ENCODE peak calls at places on chromosomes 1 and 21, in four cellular contexts. T, L, Z and K are unnamed samples.

GRCh38 chr1:199550384-199551067 is 477.0 kb upstream of the NR5A2 start:
- DNase-seq in T (no peak), L (no peak), Z (no peak), K (peak)

GRCh38 chr1:99650773-99651437 is 5.0 kb downstream of the PALMD start:
- DNase-seq in T (no peak), L (no peak), Z (no peak), K (peak)

GRCh38 chr1:69987881-69988280 is 217.5 kb downstream of the LRRC40 start:
- DNase-seq in T (no peak), L (no peak), Z (no peak), K (no peak)

GRCh38 chr1:17569200-17570139 is 30.0 kb downstream of the ARHGEF10L start:
- DNase-seq in T (no peak), L (peak), Z (peak), K (no peak)

GRCh38 chr1:203036537-203036936 is 10.2 kb downstream of the PPFIA4 start:
- DNase-seq in T (no peak), L (no peak), Z (no peak), K (no peak)

GRCh38 chr1:91768786-91769697 is 116.9 kb downstream of the TGFBR3 start:
- DNase-seq in T (no peak), L (peak), Z (no peak), K (no peak)

GRCh38 chr1:12620142-12620865 is 2.3 kb upstream of the DHRS3 start:
- DNase-seq in T (no peak), L (no peak), Z (no peak), K (no peak)

GRCh38 chr1:58964880-58965279 is 181.0 kb upstream of the JUN start:
- DNase-seq in T (no peak), L (no peak), Z (peak), K (no peak)

GRCh38 chr1:9755441-9755995 is 68.2 kb downstream of the CLSTN1 start:
- DNase-seq in T (no peak), L (no peak), Z (no peak), K (peak)

GRCh38 chr1:172875892-172876291 is 174.8 kb downstream of the TNFSF18 start:
- DNase-seq in T (no peak), L (no peak), Z (no peak), K (no peak)

GRCh38 chr1:147612366-147612765 is 58.0 kb downstream of the ACP6 start:
- DNase-seq in T (no peak), L (no peak), Z (peak), K (no peak)

GRCh38 chr1:1040004-1040991 is 20.4 kb downstream of the AGRN start:
- DNase-seq in T (peak), L (peak), Z (no peak), K (peak)

GRCh38 chr1:224014328-224014649 is 99.6 kb upstream of the FBXO28 start:
- DNase-seq in T (no peak), L (no peak), Z (no peak), K (peak)

GRCh38 chr1:25074326-25074725 is 144.2 kb upstream of the RUNX3 start:
- DNase-seq in T (no peak), L (no peak), Z (no peak), K (no peak)

GRCh38 chr1:237191403-237191802 is 149.4 kb downstream of the RYR2 start:
- DNase-seq in T (no peak), L (no peak), Z (no peak), K (no peak)

GRCh38 chr21:29303301-29303700 is 4.6 kb downstream of the BACH1 start:
- DNase-seq in T (no peak), L (no peak), Z (no peak), K (no peak)

GRCh38 chr1:16956775-16957174 is 23.6 kb downstream of the MFAP2 start:
- DNase-seq in T (no peak), L (peak), Z (no peak), K (no peak)

GRCh38 chr1:42992043-42992697 is 33.5 kb upstream of the SLC2A1 start:
- DNase-seq in T (no peak), L (no peak), Z (no peak), K (no peak)

GRCh38 chr1:58310881-58311280 is 235.6 kb downstream of the OMA1 start:
- DNase-seq in T (no peak), L (no peak), Z (no peak), K (no peak)

GRCh38 chr21:17438642-17439041 is 74.2 kb upstream of the CXADR start:
- DNase-seq in T (peak), L (no peak), Z (peak), K (no peak)

GRCh38 chr1:205726619-205727125 is 23.3 kb downstream of the NUCKS1 start:
- DNase-seq in T (no peak), L (no peak), Z (peak), K (no peak)

GRCh38 chr1:174584071-174584470 is 136.3 kb downstream of the GPR52 start:
- DNase-seq in T (no peak), L (no peak), Z (no peak), K (no peak)

GRCh38 chr1:232186936-232187335 is 443.0 kb downstream of the SIPA1L2 start:
- DNase-seq in T (no peak), L (no peak), Z (no peak), K (no peak)

GRCh38 chr1:220918285-220918951 is 39.2 kb downstream of the HLX start:
- DNase-seq in T (no peak), L (no peak), Z (peak), K (no peak)

GRCh38 chr1:8494681-8495080 is 176.8 kb downstream of the SLC45A1 start:
- DNase-seq in T (no peak), L (no peak), Z (no peak), K (no peak)
- H3K27ac ChIP-seq in T (no peak), L (no peak), Z (no peak), K (no peak)

DNA sequence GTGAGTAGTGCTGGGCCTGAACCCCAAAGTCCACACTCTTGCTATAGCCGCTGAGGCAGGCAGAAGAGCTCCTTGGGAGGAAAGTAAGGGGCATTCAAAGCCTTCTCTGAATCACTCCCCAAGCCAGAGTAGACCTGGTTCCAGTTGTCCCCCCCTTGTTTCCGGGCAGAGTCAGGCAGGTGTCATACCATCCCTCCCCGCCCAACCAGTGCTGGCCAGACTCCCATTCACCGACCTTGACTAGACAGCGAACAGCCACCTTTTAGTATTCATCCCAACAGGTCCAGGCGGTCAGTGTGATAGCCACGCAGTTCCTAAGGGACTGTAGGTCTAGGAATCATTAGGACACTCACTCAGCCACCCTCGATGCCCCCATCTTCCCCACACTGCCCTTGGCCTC is 11.8 kb downstream of the CHRNB2 start:
- DNase-seq in T (no peak), L (no peak), Z (no peak), K (no peak)
- H2AFZ ChIP-seq in T (no peak), L (no peak), Z (no peak), K (no peak)

DNA sequence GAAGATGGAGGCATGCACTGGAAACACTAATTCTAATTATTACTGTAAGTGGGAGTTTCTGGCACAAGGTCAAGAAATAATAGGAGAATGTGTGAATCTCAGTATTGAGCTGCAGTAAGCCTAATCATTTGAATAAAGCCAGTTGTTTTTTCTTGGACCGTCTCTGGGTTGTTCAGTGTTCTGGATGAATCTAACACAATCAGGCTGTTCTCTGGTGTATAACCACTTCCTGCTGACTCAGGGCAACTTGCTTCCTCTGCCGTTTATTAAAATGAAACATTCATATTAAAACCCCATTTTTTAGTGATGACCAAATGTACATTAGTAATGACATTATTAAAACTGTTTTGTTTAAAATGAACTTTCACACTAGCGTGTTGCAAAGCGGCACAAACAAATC is 273.1 kb upstream of the SNX7 start:
- DNase-seq in T (no peak), L (no peak), Z (no peak), K (peak)
- TF ChIP-seq JUN in T (no peak), L (no peak), Z (no peak), K (peak)

DNA sequence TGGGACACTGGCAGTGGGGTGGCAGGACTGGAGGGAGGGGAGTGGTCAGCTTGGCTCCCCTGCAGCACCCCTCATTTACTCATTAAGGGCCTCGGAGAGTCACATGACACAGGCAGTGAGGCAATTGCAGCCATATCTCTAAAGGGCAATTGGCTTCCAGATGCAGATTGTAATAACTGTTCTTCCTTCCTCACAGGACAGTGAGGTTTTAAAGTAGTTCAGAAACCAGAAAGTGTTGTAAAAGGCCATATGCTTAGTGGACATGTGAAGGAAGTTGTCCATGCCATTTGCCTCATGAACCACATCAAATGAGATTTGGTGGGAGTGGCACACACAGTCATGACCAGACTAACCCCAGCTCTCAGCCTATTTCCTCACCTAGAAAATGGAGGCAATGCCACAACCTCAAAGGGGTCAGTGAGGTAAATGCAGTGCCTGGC is 11.1 kb downstream of the MTX1 start:
- DNase-seq in T (peak), L (peak), Z (no peak), K (no peak)
- H3K27ac ChIP-seq in T (no peak), L (peak), Z (no peak), K (no peak)

GRCh38 chr1:207007352-207008033 is 25.1 kb downstream of the C1orf116 start:
- DNase-seq in T (no peak), L (no peak), Z (peak), K (no peak)
- H2AFZ ChIP-seq in T (no peak), L (peak), Z (no peak), K (no peak)